ENCODE peak calls at places on chromosomes 4 and X, in nine cellular contexts. T is HFF-Myc; Y is AG20443; U is stimulated activated CD4-positive, alpha-beta T cell treated with anti-CD3 and anti-CD28 coated beads, Interleukin-4, amount 100 ng/mL, for 4 hours; H is tibial nerve; W is SJCRH30; O is effector memory CD8-positive, alpha-beta T cell; Z is NB4; E is left kidney. L is an unnamed sample.

GRCh38 chr4:185811509-185812364 is at the start of gene SORBS2:
- DNase-seq in T (no peak), Y (no peak), U (no peak), H (no peak), W (no peak), O (no peak), Z (no peak), E (peak), L (no peak)

GRCh38 chr4:147707892-147708672 is 23.8 kb upstream of the ARHGAP10 start:
- DNase-seq in T (no peak), Y (peak), U (peak), H (peak), W (peak), O (peak), Z (peak), E (peak), L (peak)

GRCh38 chr4:81255524-81255923 is 40.5 kb upstream of the PRKG2 start:
- DNase-seq in T (peak), Y (peak), U (no peak), H (no peak), W (no peak), O (no peak), Z (no peak), E (no peak), L (no peak)

GRCh38 chrX:136185409-136186022 is 38.2 kb downstream of the FHL1 start:
- DNase-seq in T (no peak), Y (peak), U (no peak), H (no peak), W (no peak), O (no peak), Z (no peak), E (peak), L (no peak)

GRCh38 chr4:139207873-139208403 is 30.9 kb upstream of the ELF2 start:
- DNase-seq in T (no peak), Y (no peak), U (no peak), H (no peak), W (peak), O (no peak), Z (no peak), E (no peak), L (no peak)

GRCh38 chrX:149275836-149276235 is 229.3 kb downstream of the IDS start:
- DNase-seq in T (no peak), Y (peak), U (no peak), H (no peak), W (no peak), O (no peak), Z (no peak), E (no peak), L (no peak)

GRCh38 chr4:43242611-43243010 is 350.1 kb downstream of the GRXCR1 start:
- DNase-seq in T (no peak), Y (no peak), U (no peak), H (no peak), W (no peak), O (no peak), Z (no peak), E (no peak), L (no peak)

GRCh38 chrX:115174548-115174947 is 14.7 kb upstream of the RBMXL3 start:
- DNase-seq in T (no peak), Y (no peak), U (no peak), H (no peak), W (no peak), O (no peak), Z (no peak), E (no peak), L (no peak)

GRCh38 chrX:78997870-78998558 is 52.8 kb downstream of the P2RY10 start:
- DNase-seq in T (no peak), Y (no peak), U (peak), H (no peak), W (no peak), O (peak), Z (no peak), E (no peak), L (peak)

GRCh38 chr4:129335263-129335662 is 239.3 kb downstream of the C4orf33 start:
- DNase-seq in T (no peak), Y (no peak), U (no peak), H (no peak), W (peak), O (no peak), Z (no peak), E (peak), L (no peak)

GRCh38 chr4:184889683-184890082 is 63.9 kb upstream of the ACSL1 start:
- DNase-seq in T (no peak), Y (no peak), U (no peak), H (no peak), W (no peak), O (no peak), Z (peak), E (no peak), L (no peak)

GRCh38 chr4:128782076-128782715 is 27.3 kb upstream of the JADE1 start:
- DNase-seq in T (no peak), Y (peak), U (peak), H (no peak), W (no peak), O (peak), Z (peak), E (peak), L (peak)

GRCh38 chr4:86019362-86019761 is 340.5 kb downstream of the MAPK10 start:
- DNase-seq in T (no peak), Y (no peak), U (no peak), H (no peak), W (no peak), O (no peak), Z (no peak), E (no peak), L (no peak)

GRCh38 chr4:26788341-26788733 is 72.3 kb upstream of the STIM2 start:
- DNase-seq in T (no peak), Y (no peak), U (no peak), H (no peak), W (no peak), O (no peak), Z (no peak), E (no peak), L (no peak)

L was measured in CD8-positive, alpha-beta memory T cell.